ENCODE peak calls at places on chromosomes 16 and 17, in nine cellular contexts. One of them, this sample, is unnamed.

GRCh38 chr16:80014241-80014939 is 413.9 kb upstream of the MAF start:
- DNase-seq in memory B cell: no peak
- DNase-seq in tibial artery: no peak
- DNase-seq in activated CD8-positive, alpha-beta T cell treated with anti-CD3 and anti-CD28 coated beads, Interleukin-2, amount 10 ng/mL, durations not matched to agents 7 days and 5 days: no peak
- DNase-seq in T follicular helper cell: no peak
- DNase-seq in kidney epithelial cell: no peak
- DNase-seq in NAMALWA: no peak
- DNase-seq in stimulated activated CD8-positive, alpha-beta memory T cell treated with anti-CD3 and anti-CD28 coated beads, Interleukin-2, amount 100 ng/mL, for 1 hour: no peak
- DNase-seq in NCI-H1105 treated with DMSO at 0.1 percent for 48 hours: no peak
- DNase-seq in this sample: no peak

GRCh38 chr17:33520404-33521032 is 227.4 kb upstream of the ASIC2 start:
- DNase-seq in memory B cell: no peak
- DNase-seq in tibial artery: peak
- DNase-seq in activated CD8-positive, alpha-beta T cell treated with anti-CD3 and anti-CD28 coated beads, Interleukin-2, amount 10 ng/mL, durations not matched to agents 7 days and 5 days: peak
- DNase-seq in T follicular helper cell: peak
- DNase-seq in kidney epithelial cell: no peak
- DNase-seq in NAMALWA: peak
- DNase-seq in stimulated activated CD8-positive, alpha-beta memory T cell treated with anti-CD3 and anti-CD28 coated beads, Interleukin-2, amount 100 ng/mL, for 1 hour: no peak
- DNase-seq in NCI-H1105 treated with DMSO at 0.1 percent for 48 hours: peak
- DNase-seq in this sample: peak

GRCh38 chr16:50103764-50104163 is 38.0 kb downstream of the HEATR3 start:
- DNase-seq in memory B cell: no peak
- DNase-seq in tibial artery: no peak
- DNase-seq in activated CD8-positive, alpha-beta T cell treated with anti-CD3 and anti-CD28 coated beads, Interleukin-2, amount 10 ng/mL, durations not matched to agents 7 days and 5 days: no peak
- DNase-seq in T follicular helper cell: no peak
- DNase-seq in kidney epithelial cell: peak
- DNase-seq in NAMALWA: no peak
- DNase-seq in stimulated activated CD8-positive, alpha-beta memory T cell treated with anti-CD3 and anti-CD28 coated beads, Interleukin-2, amount 100 ng/mL, for 1 hour: no peak
- DNase-seq in NCI-H1105 treated with DMSO at 0.1 percent for 48 hours: no peak
- DNase-seq in this sample: no peak

GRCh38 chr16:87806608-87807546 is 41.1 kb upstream of the KLHDC4 start:
- DNase-seq in memory B cell: peak
- DNase-seq in tibial artery: no peak
- DNase-seq in activated CD8-positive, alpha-beta T cell treated with anti-CD3 and anti-CD28 coated beads, Interleukin-2, amount 10 ng/mL, durations not matched to agents 7 days and 5 days: peak
- DNase-seq in T follicular helper cell: no peak
- DNase-seq in kidney epithelial cell: peak
- DNase-seq in NAMALWA: peak
- DNase-seq in stimulated activated CD8-positive, alpha-beta memory T cell treated with anti-CD3 and anti-CD28 coated beads, Interleukin-2, amount 100 ng/mL, for 1 hour: no peak
- DNase-seq in NCI-H1105 treated with DMSO at 0.1 percent for 48 hours: peak
- DNase-seq in this sample: peak

GRCh38 chr17:60065867-60066266 is 12.9 kb downstream of the HEATR6 start:
- DNase-seq in memory B cell: no peak
- DNase-seq in tibial artery: no peak
- DNase-seq in activated CD8-positive, alpha-beta T cell treated with anti-CD3 and anti-CD28 coated beads, Interleukin-2, amount 10 ng/mL, durations not matched to agents 7 days and 5 days: no peak
- DNase-seq in T follicular helper cell: no peak
- DNase-seq in kidney epithelial cell: no peak
- DNase-seq in NAMALWA: no peak
- DNase-seq in stimulated activated CD8-positive, alpha-beta memory T cell treated with anti-CD3 and anti-CD28 coated beads, Interleukin-2, amount 100 ng/mL, for 1 hour: no peak
- DNase-seq in NCI-H1105 treated with DMSO at 0.1 percent for 48 hours: no peak
- DNase-seq in this sample: no peak

GRCh38 chr17:31488264-31488981 is 96.9 kb downstream of the RAB11FIP4 start:
- DNase-seq in memory B cell: no peak
- DNase-seq in tibial artery: no peak
- DNase-seq in activated CD8-positive, alpha-beta T cell treated with anti-CD3 and anti-CD28 coated beads, Interleukin-2, amount 10 ng/mL, durations not matched to agents 7 days and 5 days: peak
- DNase-seq in T follicular helper cell: no peak
- DNase-seq in kidney epithelial cell: no peak
- DNase-seq in NAMALWA: peak
- DNase-seq in stimulated activated CD8-positive, alpha-beta memory T cell treated with anti-CD3 and anti-CD28 coated beads, Interleukin-2, amount 100 ng/mL, for 1 hour: no peak
- DNase-seq in NCI-H1105 treated with DMSO at 0.1 percent for 48 hours: peak
- DNase-seq in this sample: peak

GRCh38 chr16:85530370-85530739 is 82.8 kb upstream of the GSE1 start:
- DNase-seq in memory B cell: no peak
- DNase-seq in tibial artery: no peak
- DNase-seq in activated CD8-positive, alpha-beta T cell treated with anti-CD3 and anti-CD28 coated beads, Interleukin-2, amount 10 ng/mL, durations not matched to agents 7 days and 5 days: no peak
- DNase-seq in T follicular helper cell: no peak
- DNase-seq in kidney epithelial cell: no peak
- DNase-seq in NAMALWA: no peak
- DNase-seq in stimulated activated CD8-positive, alpha-beta memory T cell treated with anti-CD3 and anti-CD28 coated beads, Interleukin-2, amount 100 ng/mL, for 1 hour: no peak
- DNase-seq in NCI-H1105 treated with DMSO at 0.1 percent for 48 hours: peak
- DNase-seq in this sample: no peak

GRCh38 chr17:20071824-20072691 is 62.9 kb downstream of the SPECC1 start:
- DNase-seq in memory B cell: no peak
- DNase-seq in tibial artery: no peak
- DNase-seq in activated CD8-positive, alpha-beta T cell treated with anti-CD3 and anti-CD28 coated beads, Interleukin-2, amount 10 ng/mL, durations not matched to agents 7 days and 5 days: no peak
- DNase-seq in T follicular helper cell: no peak
- DNase-seq in kidney epithelial cell: no peak
- DNase-seq in NAMALWA: no peak
- DNase-seq in stimulated activated CD8-positive, alpha-beta memory T cell treated with anti-CD3 and anti-CD28 coated beads, Interleukin-2, amount 100 ng/mL, for 1 hour: no peak
- DNase-seq in NCI-H1105 treated with DMSO at 0.1 percent for 48 hours: peak
- DNase-seq in this sample: no peak